ENCODE peak calls at places on chromosomes 11 and 22, in six cellular contexts. L is IMR-90, R is GM23248, X is ovary, O is mucosa of descending colon, A is DND-41. U is an unnamed sample.

GRCh38 chr11:128908391-128909246 is 17.5 kb downstream of the KCNJ5 start:
- DNase-seq in L (peak; percentile 82), R (peak; percentile 90), X (peak; percentile 68), O (peak; percentile 69), A (no peak), U (peak; percentile 70)

GRCh38 chr11:44356351-44356750 is 46.4 kb upstream of the ALX4 start:
- DNase-seq in L (no peak), R (no peak), X (no peak), O (no peak), A (no peak), U (no peak)

GRCh38 chr22:46918197-46918596 is 155.7 kb downstream of the TBC1D22A start:
- DNase-seq in L (no peak), R (no peak), X (no peak), O (no peak), A (no peak), U (no peak)

GRCh38 chr22:19107730-19108074 is 14.5 kb downstream of the DGCR2 start:
- DNase-seq in L (no peak), R (no peak), X (no peak), O (no peak), A (no peak), U (no peak)

GRCh38 chr11:78562398-78562797 is 12.3 kb downstream of the NARS2 start:
- DNase-seq in L (peak; percentile 75), R (peak; percentile 77), X (no peak), O (no peak), A (no peak), U (no peak)

GRCh38 chr11:124536520-124536919 is 6.9 kb downstream of the OR8B12 start:
- DNase-seq in L (peak; percentile 39), R (peak; percentile 38), X (no peak), O (no peak), A (no peak), U (no peak)

GRCh38 chr11:124923296-124923695 is 4.2 kb downstream of the HEPN1 start:
- DNase-seq in L (no peak), R (no peak), X (no peak), O (no peak), A (peak; percentile 52), U (no peak)

GRCh38 chr22:45291061-45291930 is 6.5 kb downstream of the UPK3A start:
- DNase-seq in L (no peak), R (no peak), X (no peak), O (no peak), A (no peak), U (no peak)

GRCh38 chr22:46079861-46080821 is 70.2 kb upstream of the PPARA start:
- DNase-seq in L (no peak), R (peak; percentile 96), X (no peak), O (peak; percentile 55), A (no peak), U (no peak)

GRCh38 chr11:17314232-17314547 is 37.4 kb upstream of the NCR3LG1 start:
- DNase-seq in L (peak; percentile 94), R (peak; percentile 87), X (no peak), O (no peak), A (no peak), U (no peak)

GRCh38 chr22:44167501-44167900 is 13.2 kb upstream of the PARVG start:
- DNase-seq in L (no peak), R (no peak), X (no peak), O (no peak), A (no peak), U (no peak)

DNA sequence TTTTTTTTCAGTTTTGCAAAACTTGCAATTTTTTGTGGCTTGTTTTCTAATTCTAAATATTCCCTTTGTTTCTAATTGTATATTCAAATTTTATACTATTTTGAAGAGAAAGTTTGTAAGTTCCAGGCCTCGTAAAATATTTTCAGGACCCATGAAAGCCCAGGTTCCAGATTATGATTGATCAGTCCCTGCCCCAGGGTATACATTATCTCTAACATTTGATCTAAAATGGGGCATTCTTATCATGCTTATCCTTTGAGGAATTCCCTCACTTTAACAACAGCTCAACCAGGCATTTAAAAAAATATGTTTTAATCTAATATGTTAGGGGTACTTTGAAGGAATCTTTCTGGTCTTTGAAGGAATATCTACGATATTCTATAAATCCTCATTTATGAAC is 26.4 kb downstream of the CYB5R2 start:
- DNase-seq in L (no peak), R (no peak), X (no peak), O (no peak), A (no peak), U (no peak)
- H3K36me3 ChIP-seq in L (peaks cover 1% of the 10 kb centered on the region), R (no peaks in the 10 kb centered on the region), X (no peaks in the 10 kb centered on the region), O (no peaks in the 10 kb centered on the region), A (no peaks in the 10 kb centered on the region), U (peaks cover 10% of the 10 kb centered on the region)

GRCh38 chr11:70315726-70316125 is 45.2 kb downstream of the PPFIA1 start:
- DNase-seq in L (no peak), R (no peak), X (no peak), O (no peak), A (no peak), U (no peak)

GRCh38 chr11:70323811-70324210 is 53.3 kb downstream of the PPFIA1 start:
- DNase-seq in L (peak; percentile 44), R (peak; percentile 56), X (no peak), O (no peak), A (no peak), U (no peak)

GRCh38 chr11:70317576-70318305 is 47.3 kb downstream of the PPFIA1 start:
- DNase-seq in L (no peak), R (no peak), X (no peak), O (no peak), A (no peak), U (no peak)

GRCh38 chr11:70322653-70323052 is 52.2 kb downstream of the PPFIA1 start:
- DNase-seq in L (no peak), R (no peak), X (no peak), O (no peak), A (no peak), U (no peak)

DNA sequence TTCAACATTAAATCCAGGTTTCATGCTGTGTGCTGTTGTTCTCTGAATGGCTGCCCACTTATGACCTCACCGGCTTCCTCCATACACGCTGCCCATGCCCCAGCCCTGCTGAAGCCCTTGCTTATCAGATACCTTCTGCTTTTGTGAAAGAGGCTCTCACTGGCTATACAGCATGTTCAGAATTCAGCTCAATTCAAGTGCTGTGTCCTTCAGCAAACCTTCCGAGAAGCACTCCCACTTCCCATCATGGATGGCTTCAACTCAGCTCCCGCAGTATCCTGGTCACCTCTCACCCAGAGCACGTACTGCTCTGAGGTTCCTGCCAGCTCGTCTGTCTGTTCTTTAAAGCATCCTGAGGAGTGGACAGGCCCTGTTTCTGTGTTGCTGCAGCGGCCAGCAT is 49.2 kb downstream of the PPFIA1 start:
- DNase-seq in L (no peak), R (no peak), X (no peak), O (no peak), A (no peak), U (no peak)
- H3K36me3 ChIP-seq in L (peaks cover 7% of the 10 kb centered on the region), R (no peaks in the 10 kb centered on the region), X (no peaks in the 10 kb centered on the region), O (no peaks in the 10 kb centered on the region), A (peaks cover 54% of the 10 kb centered on the region), U (no peaks in the 10 kb centered on the region)

GRCh38 chr22:30104501-30105156 is 24.4 kb downstream of the HORMAD2 start:
- DNase-seq in L (peak; percentile 54), R (peak; percentile 50), X (no peak), O (no peak), A (peak; percentile 57), U (no peak)
- H3K36me3 ChIP-seq in L (no peaks in the 10 kb centered on the region), R (no peaks in the 10 kb centered on the region), X (no peaks in the 10 kb centered on the region), O (no peaks in the 10 kb centered on the region), A (no peaks in the 10 kb centered on the region), U (no peaks in the 10 kb centered on the region)

DNA sequence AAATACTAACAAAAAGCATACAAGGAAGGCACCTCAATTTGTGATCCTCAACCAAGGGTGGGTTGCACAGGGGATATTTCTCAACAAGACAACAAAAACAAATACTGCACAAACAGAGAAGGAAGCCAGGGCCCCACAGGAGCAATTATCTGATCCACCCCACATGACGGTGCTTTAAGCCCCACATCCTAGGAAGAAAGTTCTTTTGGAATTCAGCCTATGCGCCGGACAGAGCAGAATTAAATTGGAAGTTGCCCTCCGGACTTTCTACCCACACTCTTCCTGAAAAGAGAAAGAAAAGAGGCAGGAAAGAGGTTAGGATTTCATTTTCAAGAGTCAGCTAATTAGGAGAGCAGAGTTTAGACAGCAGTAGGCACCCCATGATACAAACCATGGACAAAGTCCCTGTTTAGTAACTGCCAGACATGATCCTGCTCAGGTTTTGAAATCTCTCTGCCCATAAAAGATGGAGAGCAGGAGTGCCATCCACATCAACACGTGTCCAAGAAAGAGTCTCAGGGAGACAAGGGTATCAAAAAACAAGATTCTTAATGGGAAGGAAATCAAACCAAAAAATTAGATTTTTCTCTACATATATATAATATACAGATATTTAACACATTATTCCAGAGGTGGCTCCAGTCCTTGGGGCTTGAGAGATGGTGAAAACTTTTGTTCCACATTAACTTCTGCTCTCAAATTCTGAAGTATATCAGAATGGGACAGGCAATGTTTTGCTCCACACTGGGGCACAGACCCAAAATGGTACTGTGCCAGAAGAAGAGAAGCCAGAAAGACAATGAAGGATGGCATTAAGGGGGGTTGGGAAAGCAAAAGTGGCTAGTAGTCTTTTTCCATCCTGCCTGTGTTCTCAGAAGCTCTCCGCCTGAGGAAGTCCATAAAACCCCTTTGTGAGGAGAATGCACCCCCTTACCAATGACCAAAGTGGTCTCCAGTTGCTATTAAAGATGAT is 40.4 kb downstream of the OSBP start:
- DNase-seq in L (no peak), R (no peak), X (no peak), O (no peak), A (no peak), U (no peak)
- H3K36me3 ChIP-seq in L (peaks cover 39% of the 10 kb centered on the region), R (peaks cover 42% of the 10 kb centered on the region), X (no peaks in the 10 kb centered on the region), O (peaks cover 15% of the 10 kb centered on the region), A (peaks cover 51% of the 10 kb centered on the region), U (peaks cover 16% of the 10 kb centered on the region)

GRCh38 chr22:20940178-20940790 is 23.1 kb downstream of the CRKL start:
- DNase-seq in L (no peak), R (peak; percentile 55), X (no peak), O (no peak), A (no peak), U (no peak)

GRCh38 chr22:20940904-20941385 is 23.7 kb downstream of the CRKL start:
- DNase-seq in L (no peak), R (peak; percentile 48), X (no peak), O (no peak), A (no peak), U (no peak)

GRCh38 chr22:20938272-20938671 is 21.1 kb downstream of the CRKL start:
- DNase-seq in L (no peak), R (no peak), X (no peak), O (no peak), A (no peak), U (no peak)

GRCh38 chr22:20937031-20937793 is 20.0 kb downstream of the CRKL start:
- DNase-seq in L (no peak), R (no peak), X (no peak), O (no peak), A (no peak), U (no peak)

GRCh38 chr22:20937794-20938148 is 20.6 kb downstream of the CRKL start:
- DNase-seq in L (no peak), R (no peak), X (no peak), O (no peak), A (no peak), U (no peak)
- H3K36me3 ChIP-seq in L (peaks cover 31% of the 10 kb centered on the region), R (peaks cover 7% of the 10 kb centered on the region), X (no peaks in the 10 kb centered on the region), O (peaks cover 7% of the 10 kb centered on the region), A (peaks cover 86% of the 10 kb centered on the region), U (no peaks in the 10 kb centered on the region)

U was measured in colonic mucosa.